ENCODE peak calls at places on chromosomes 16 and 17, in six cellular contexts. Y is fibroblast of lung; B is NAMALWA; A is stimulated activated CD8-positive, alpha-beta memory T cell treated with anti-CD3 and anti-CD28 coated beads, Interleukin-7, amount 100 ng/mL, for 1 hour; E is AG09319; V is Ammon's horn. L is an unnamed sample.

GRCh38 chr17:66673668-66674276 is 161.1 kb upstream of the CACNG5 start:
- DNase-seq in Y (peak), B (peak), A (no peak), E (no peak), V (peak), L (peak)

GRCh38 chr16:4384497-4384896 is 12.8 kb downstream of the VASN start:
- DNase-seq in Y (no peak), B (no peak), A (no peak), E (peak), V (no peak), L (peak)

GRCh38 chr17:55466671-55467070 is 44.6 kb downstream of the SMIM36 start:
- DNase-seq in Y (no peak), B (no peak), A (no peak), E (no peak), V (peak), L (no peak)

GRCh38 chr17:83180996-83181481 is 101.6 kb downstream of the METRNL start:
- DNase-seq in Y (no peak), B (peak), A (no peak), E (no peak), V (peak), L (peak)

GRCh38 chr17:46795379-46795952 is 23.0 kb downstream of the WNT3 start:
- DNase-seq in Y (no peak), B (no peak), A (no peak), E (no peak), V (no peak), L (no peak)

GRCh38 chr17:6398955-6399354 is 36.0 kb downstream of the AIPL1 start:
- DNase-seq in Y (no peak), B (no peak), A (no peak), E (no peak), V (no peak), L (no peak)

GRCh38 chr17:82371333-82372062 is at the start of gene UTS2R:
- DNase-seq in Y (no peak), B (no peak), A (no peak), E (no peak), V (no peak), L (no peak)

GRCh38 chr17:80971704-80972304 is 19.8 kb upstream of the CHMP6 start:
- DNase-seq in Y (no peak), B (no peak), A (no peak), E (no peak), V (no peak), L (no peak)

GRCh38 chr17:4247361-4247980 is 16.3 kb downstream of the ANKFY1 start:
- DNase-seq in Y (no peak), B (no peak), A (no peak), E (no peak), V (no peak), L (no peak)

GRCh38 chr17:194844-195602 is 13.6 kb upstream of the DOC2B start:
- DNase-seq in Y (no peak), B (no peak), A (no peak), E (no peak), V (no peak), L (no peak)

L was measured in hepatocyte.